ENCODE peak calls at places on chromosome 2, in five cellular contexts. One of them, this sample, is unnamed.

GRCh38 chr2:86056935-86057334 is 48.8 kb downstream of the POLR1A start:
- DNase-seq in CD4-positive, alpha-beta memory T cell: no peak
- DNase-seq in GM12878: no peak
- DNase-seq in choroid plexus epithelial cell: no peak
- DNase-seq in fibroblast of mammary gland: no peak
- DNase-seq in this sample: no peak

GRCh38 chr2:105235388-105236059 is 6.0 kb upstream of the GPR45 start:
- DNase-seq in choroid plexus epithelial cell: peak; percentile 92
- DNase-seq in GM12878: no peak
- DNase-seq in fibroblast of mammary gland: peak; percentile 78
- DNase-seq in CD4-positive, alpha-beta memory T cell: peak; percentile 20
- DNase-seq in this sample: peak; percentile 76

GRCh38 chr2:73089270-73090030 is 17.9 kb upstream of the SFXN5 start:
- DNase-seq in choroid plexus epithelial cell: peak; percentile 99
- DNase-seq in fibroblast of mammary gland: peak; percentile 98
- DNase-seq in CD4-positive, alpha-beta memory T cell: no peak
- DNase-seq in GM12878: no peak
- DNase-seq in this sample: peak; percentile 84

GRCh38 chr2:188189356-188189755 is 102.3 kb upstream of the GULP1 start:
- DNase-seq in fibroblast of mammary gland: peak; percentile 47
- DNase-seq in CD4-positive, alpha-beta memory T cell: no peak
- DNase-seq in choroid plexus epithelial cell: no peak
- DNase-seq in GM12878: no peak
- DNase-seq in this sample: no peak

GRCh38 chr2:64288321-64288931 is 144.2 kb upstream of the PELI1 start:
- DNase-seq in GM12878: no peak
- DNase-seq in fibroblast of mammary gland: peak; percentile 96
- DNase-seq in choroid plexus epithelial cell: peak; percentile 95
- DNase-seq in CD4-positive, alpha-beta memory T cell: no peak
- DNase-seq in this sample: no peak

GRCh38 chr2:121490734-121491133 is 39.9 kb upstream of the RNU4ATAC start:
- DNase-seq in CD4-positive, alpha-beta memory T cell: no peak
- DNase-seq in fibroblast of mammary gland: no peak
- DNase-seq in choroid plexus epithelial cell: no peak
- DNase-seq in GM12878: no peak
- DNase-seq in this sample: no peak

GRCh38 chr2:227033471-227034148 is 130.4 kb downstream of the COL4A4 start:
- DNase-seq in CD4-positive, alpha-beta memory T cell: no peak
- DNase-seq in fibroblast of mammary gland: peak; percentile 41
- DNase-seq in choroid plexus epithelial cell: peak; percentile 65
- DNase-seq in GM12878: no peak
- DNase-seq in this sample: no peak

GRCh38 chr2:85756822-85757435 is 3.1 kb downstream of the ATOH8 start:
- DNase-seq in choroid plexus epithelial cell: no peak
- DNase-seq in fibroblast of mammary gland: no peak
- DNase-seq in CD4-positive, alpha-beta memory T cell: no peak
- DNase-seq in GM12878: no peak
- DNase-seq in this sample: no peak

GRCh38 chr2:19198376-19198775 is 160.0 kb downstream of the OSR1 start:
- DNase-seq in fibroblast of mammary gland: peak; percentile 49
- DNase-seq in GM12878: no peak
- DNase-seq in CD4-positive, alpha-beta memory T cell: no peak
- DNase-seq in choroid plexus epithelial cell: peak; percentile 72
- DNase-seq in this sample: no peak

GRCh38 chr2:129069875-129070594 is 751.4 kb upstream of the HS6ST1 start:
- DNase-seq in GM12878: no peak
- DNase-seq in choroid plexus epithelial cell: no peak
- DNase-seq in CD4-positive, alpha-beta memory T cell: no peak
- DNase-seq in fibroblast of mammary gland: no peak
- DNase-seq in this sample: no peak

GRCh38 chr2:11123856-11124759 is 31.2 kb upstream of the SLC66A3 start:
- DNase-seq in GM12878: no peak
- DNase-seq in fibroblast of mammary gland: peak; percentile 44
- DNase-seq in CD4-positive, alpha-beta memory T cell: peak; percentile 58
- DNase-seq in choroid plexus epithelial cell: peak; percentile 69
- DNase-seq in this sample: no peak

GRCh38 chr2:43010428-43011141 is 215.8 kb downstream of the ZFP36L2 start:
- DNase-seq in choroid plexus epithelial cell: no peak
- DNase-seq in GM12878: no peak
- DNase-seq in fibroblast of mammary gland: no peak
- DNase-seq in CD4-positive, alpha-beta memory T cell: no peak
- DNase-seq in this sample: no peak

GRCh38 chr2:11697103-11697871 is 27.3 kb upstream of the NTSR2 start:
- DNase-seq in choroid plexus epithelial cell: peak; percentile 35
- DNase-seq in GM12878: no peak
- DNase-seq in CD4-positive, alpha-beta memory T cell: no peak
- DNase-seq in fibroblast of mammary gland: peak; percentile 83
- DNase-seq in this sample: no peak

GRCh38 chr2:225998653-225999052 is 599.1 kb downstream of the NYAP2 start:
- DNase-seq in fibroblast of mammary gland: peak; percentile 23
- DNase-seq in choroid plexus epithelial cell: no peak
- DNase-seq in GM12878: no peak
- DNase-seq in CD4-positive, alpha-beta memory T cell: no peak
- DNase-seq in this sample: no peak

GRCh38 chr2:217753460-217754200 is 249.2 kb downstream of the TNS1 start:
- DNase-seq in GM12878: no peak
- DNase-seq in choroid plexus epithelial cell: peak; percentile 20
- DNase-seq in fibroblast of mammary gland: no peak
- DNase-seq in CD4-positive, alpha-beta memory T cell: no peak
- DNase-seq in this sample: no peak

GRCh38 chr2:23626701-23627181 is 241.8 kb downstream of the KLHL29 start:
- DNase-seq in GM12878: no peak
- DNase-seq in fibroblast of mammary gland: no peak
- DNase-seq in choroid plexus epithelial cell: no peak
- DNase-seq in CD4-positive, alpha-beta memory T cell: no peak
- DNase-seq in this sample: no peak

GRCh38 chr2:31729442-31730092 is 148.8 kb upstream of the SRD5A2 start:
- DNase-seq in fibroblast of mammary gland: peak; percentile 40
- DNase-seq in choroid plexus epithelial cell: peak; percentile 55
- DNase-seq in CD4-positive, alpha-beta memory T cell: no peak
- DNase-seq in GM12878: peak; percentile 12
- DNase-seq in this sample: no peak

GRCh38 chr2:143558665-143559064 is 429.4 kb downstream of the ARHGAP15 start:
- DNase-seq in fibroblast of mammary gland: peak; percentile 78
- DNase-seq in GM12878: no peak
- DNase-seq in CD4-positive, alpha-beta memory T cell: no peak
- DNase-seq in choroid plexus epithelial cell: peak; percentile 89
- DNase-seq in this sample: no peak

GRCh38 chr2:143560724-143561123 is 431.5 kb downstream of the ARHGAP15 start:
- DNase-seq in fibroblast of mammary gland: no peak
- DNase-seq in CD4-positive, alpha-beta memory T cell: no peak
- DNase-seq in choroid plexus epithelial cell: no peak
- DNase-seq in GM12878: no peak
- DNase-seq in this sample: no peak

GRCh38 chr2:143564419-143564818 is 435.2 kb downstream of the ARHGAP15 start:
- DNase-seq in CD4-positive, alpha-beta memory T cell: no peak
- DNase-seq in choroid plexus epithelial cell: no peak
- DNase-seq in fibroblast of mammary gland: no peak
- DNase-seq in GM12878: peak; percentile 31
- DNase-seq in this sample: no peak

GRCh38 chr2:143553261-143553660 is 424.0 kb downstream of the ARHGAP15 start:
- DNase-seq in fibroblast of mammary gland: no peak
- DNase-seq in GM12878: no peak
- DNase-seq in CD4-positive, alpha-beta memory T cell: no peak
- DNase-seq in choroid plexus epithelial cell: no peak
- DNase-seq in this sample: no peak

GRCh38 chr2:143559202-143559601 is 430.0 kb downstream of the ARHGAP15 start:
- DNase-seq in CD4-positive, alpha-beta memory T cell: no peak
- DNase-seq in GM12878: no peak
- DNase-seq in choroid plexus epithelial cell: no peak
- DNase-seq in fibroblast of mammary gland: no peak
- DNase-seq in this sample: no peak
- H3K4me3 ChIP-seq in CD4-positive, alpha-beta memory T cell: no peak overlapping the region
- H3K4me3 ChIP-seq in GM12878: no peak overlapping the region
- H3K4me3 ChIP-seq in choroid plexus epithelial cell: no peak overlapping the region
- H3K4me3 ChIP-seq in fibroblast of mammary gland: no peak overlapping the region
- H3K4me3 ChIP-seq in this sample: no peak overlapping the region

GRCh38 chr2:8984855-8985254 is 18.6 kb downstream of the MBOAT2 start:
- DNase-seq in choroid plexus epithelial cell: peak; percentile 48
- DNase-seq in CD4-positive, alpha-beta memory T cell: no peak
- DNase-seq in fibroblast of mammary gland: no peak
- DNase-seq in GM12878: no peak
- DNase-seq in this sample: no peak
- H3K4me3 ChIP-seq in choroid plexus epithelial cell: no peak overlapping the region
- H3K4me3 ChIP-seq in CD4-positive, alpha-beta memory T cell: no peak overlapping the region
- H3K4me3 ChIP-seq in fibroblast of mammary gland: no peak overlapping the region
- H3K4me3 ChIP-seq in GM12878: peak overlapping the region; percentile 48
- H3K4me3 ChIP-seq in this sample: no peak overlapping the region

GRCh38 chr2:236167297-236168109 is 683 bp downstream of the GBX2 start:
- DNase-seq in fibroblast of mammary gland: peak; percentile 45
- DNase-seq in GM12878: no peak
- DNase-seq in choroid plexus epithelial cell: peak; percentile 78
- DNase-seq in CD4-positive, alpha-beta memory T cell: no peak
- DNase-seq in this sample: no peak

GRCh38 chr2:236169741-236170654 is 1.8 kb upstream of the GBX2 start:
- DNase-seq in choroid plexus epithelial cell: no peak
- DNase-seq in fibroblast of mammary gland: no peak
- DNase-seq in CD4-positive, alpha-beta memory T cell: no peak
- DNase-seq in GM12878: no peak
- DNase-seq in this sample: no peak

GRCh38 chr2:236166781-236167296 is 1.3 kb downstream of the GBX2 start:
- DNase-seq in fibroblast of mammary gland: no peak
- DNase-seq in CD4-positive, alpha-beta memory T cell: no peak
- DNase-seq in choroid plexus epithelial cell: no peak
- DNase-seq in GM12878: no peak
- DNase-seq in this sample: no peak

GRCh38 chr2:236169151-236169721 is 1.1 kb upstream of the GBX2 start:
- DNase-seq in CD4-positive, alpha-beta memory T cell: no peak
- DNase-seq in choroid plexus epithelial cell: no peak
- DNase-seq in fibroblast of mammary gland: no peak
- DNase-seq in GM12878: no peak
- DNase-seq in this sample: no peak

DNA sequence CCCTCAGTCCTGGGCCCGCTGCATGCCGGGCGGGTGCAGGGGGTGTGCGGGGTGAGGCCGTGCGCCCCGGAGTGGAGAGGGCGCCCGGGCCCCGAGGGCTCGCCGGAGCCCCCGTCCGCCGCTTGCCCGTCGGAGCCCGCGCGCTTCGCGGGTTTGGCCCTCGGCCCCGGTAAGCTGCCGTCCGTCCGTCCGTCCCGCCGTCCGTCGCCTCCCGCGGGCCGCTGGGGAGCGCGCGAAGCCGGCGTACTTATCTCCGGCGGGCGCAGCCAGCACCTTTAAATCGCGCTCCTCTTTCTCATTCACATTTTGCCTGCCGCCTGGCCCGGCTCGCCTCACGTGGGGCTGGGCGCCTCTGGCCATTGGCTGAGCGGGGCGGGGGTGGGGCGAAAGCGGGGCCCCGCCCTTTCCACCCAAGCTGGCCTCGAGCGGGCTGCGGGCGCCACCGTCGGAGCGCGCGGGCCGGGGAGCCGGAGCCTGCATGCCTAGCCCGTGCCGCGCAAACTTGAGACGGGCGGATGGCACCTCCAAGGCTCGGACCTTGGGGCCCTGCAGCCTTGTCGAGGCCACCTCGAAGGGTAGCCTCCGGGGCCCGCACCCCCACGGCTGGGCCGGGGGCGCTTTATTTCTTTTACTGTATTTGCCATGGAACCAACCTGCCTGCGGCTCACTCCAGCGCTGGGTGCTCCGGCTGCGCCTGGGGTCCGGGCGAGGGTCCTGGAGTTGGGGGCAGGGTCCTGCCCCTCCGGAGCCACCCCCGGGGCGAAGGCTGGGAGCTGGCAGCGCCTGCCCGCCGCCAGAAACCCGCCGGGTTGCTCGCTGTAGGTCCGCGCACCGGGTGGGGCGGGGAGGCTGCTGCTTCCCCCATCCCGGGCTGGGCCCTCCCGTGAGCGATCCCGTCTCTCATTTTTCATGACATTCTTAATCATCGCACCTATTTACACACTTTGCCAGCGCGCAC is at the start of gene GBX2:
- DNase-seq in GM12878: no peak
- DNase-seq in CD4-positive, alpha-beta memory T cell: no peak
- DNase-seq in fibroblast of mammary gland: peak; percentile 40
- DNase-seq in choroid plexus epithelial cell: peak; percentile 62
- DNase-seq in this sample: no peak
- H3K4me3 ChIP-seq in GM12878: no peak within 1 kb of the TSS
- H3K4me3 ChIP-seq in CD4-positive, alpha-beta memory T cell: no peak within 1 kb of the TSS
- H3K4me3 ChIP-seq in fibroblast of mammary gland: no peak within 1 kb of the TSS
- H3K4me3 ChIP-seq in choroid plexus epithelial cell: peak within 1 kb of the TSS; percentile 49
- H3K4me3 ChIP-seq in this sample: peak within 1 kb of the TSS; percentile 0

GRCh38 chr2:20236496-20236895 is 11.6 kb upstream of the SDC1 start:
- DNase-seq in GM12878: no peak
- DNase-seq in choroid plexus epithelial cell: no peak
- DNase-seq in CD4-positive, alpha-beta memory T cell: no peak
- DNase-seq in fibroblast of mammary gland: no peak
- DNase-seq in this sample: no peak
- H3K4me3 ChIP-seq in GM12878: no peak overlapping the region
- H3K4me3 ChIP-seq in choroid plexus epithelial cell: no peak overlapping the region
- H3K4me3 ChIP-seq in CD4-positive, alpha-beta memory T cell: no peak overlapping the region
- H3K4me3 ChIP-seq in fibroblast of mammary gland: no peak overlapping the region
- H3K4me3 ChIP-seq in this sample: no peak overlapping the region

GRCh38 chr2:111946294-111947114 is 48.1 kb downstream of the MERTK start:
- DNase-seq in fibroblast of mammary gland: peak; percentile 96
- DNase-seq in GM12878: no peak
- DNase-seq in CD4-positive, alpha-beta memory T cell: no peak
- DNase-seq in choroid plexus epithelial cell: peak; percentile 92
- DNase-seq in this sample: no peak
- H3K4me3 ChIP-seq in fibroblast of mammary gland: no peak overlapping the region
- H3K4me3 ChIP-seq in GM12878: no peak overlapping the region
- H3K4me3 ChIP-seq in CD4-positive, alpha-beta memory T cell: no peak overlapping the region
- H3K4me3 ChIP-seq in choroid plexus epithelial cell: no peak overlapping the region
- H3K4me3 ChIP-seq in this sample: no peak overlapping the region

GRCh38 chr2:205660521-205661124 is 21.7 kb upstream of the NRP2 start:
- DNase-seq in CD4-positive, alpha-beta memory T cell: peak; percentile 15
- DNase-seq in choroid plexus epithelial cell: peak; percentile 91
- DNase-seq in fibroblast of mammary gland: peak; percentile 97
- DNase-seq in GM12878: no peak
- DNase-seq in this sample: no peak
- H3K4me3 ChIP-seq in CD4-positive, alpha-beta memory T cell: no peak overlapping the region
- H3K4me3 ChIP-seq in choroid plexus epithelial cell: no peak overlapping the region
- H3K4me3 ChIP-seq in fibroblast of mammary gland: no peak overlapping the region
- H3K4me3 ChIP-seq in GM12878: no peak overlapping the region
- H3K4me3 ChIP-seq in this sample: no peak overlapping the region

GRCh38 chr2:197165020-197165419 is 145.6 kb downstream of the ANKRD44 start:
- DNase-seq in CD4-positive, alpha-beta memory T cell: no peak
- DNase-seq in choroid plexus epithelial cell: peak; percentile 25
- DNase-seq in GM12878: no peak
- DNase-seq in fibroblast of mammary gland: no peak
- DNase-seq in this sample: no peak

GRCh38 chr2:197167608-197168287 is 142.8 kb downstream of the ANKRD44 start:
- DNase-seq in CD4-positive, alpha-beta memory T cell: no peak
- DNase-seq in choroid plexus epithelial cell: no peak
- DNase-seq in fibroblast of mammary gland: no peak
- DNase-seq in GM12878: no peak
- DNase-seq in this sample: no peak

GRCh38 chr2:197161738-197162137 is 148.8 kb downstream of the ANKRD44 start:
- DNase-seq in choroid plexus epithelial cell: no peak
- DNase-seq in CD4-positive, alpha-beta memory T cell: no peak
- DNase-seq in GM12878: no peak
- DNase-seq in fibroblast of mammary gland: no peak
- DNase-seq in this sample: no peak

GRCh38 chr2:197159681-197160211 is 150.8 kb downstream of the ANKRD44 start:
- DNase-seq in fibroblast of mammary gland: peak; percentile 66
- DNase-seq in CD4-positive, alpha-beta memory T cell: no peak
- DNase-seq in GM12878: no peak
- DNase-seq in choroid plexus epithelial cell: peak; percentile 70
- DNase-seq in this sample: no peak

GRCh38 chr2:197163755-197164753 is 146.5 kb downstream of the ANKRD44 start:
- DNase-seq in fibroblast of mammary gland: no peak
- DNase-seq in GM12878: no peak
- DNase-seq in choroid plexus epithelial cell: peak; percentile 26
- DNase-seq in CD4-positive, alpha-beta memory T cell: no peak
- DNase-seq in this sample: no peak
- H3K4me3 ChIP-seq in fibroblast of mammary gland: no peak overlapping the region
- H3K4me3 ChIP-seq in GM12878: no peak overlapping the region
- H3K4me3 ChIP-seq in choroid plexus epithelial cell: peak overlapping the region; percentile 49
- H3K4me3 ChIP-seq in CD4-positive, alpha-beta memory T cell: no peak overlapping the region
- H3K4me3 ChIP-seq in this sample: peak overlapping the region; percentile 51